ENCODE peak calls at places on chromosome 6, in six cellular contexts. N, E, L, J, M and Y are unnamed samples.
A peak's percentile ranks its signal among the peaks of the same experiment; 100 is the strongest.

GRCh38 chr6:25193147-25193864 is 85.9 kb upstream of the CARMIL1 start:
- DNase-seq in E (no peak), J (peak; percentile 58), N (no peak), M (no peak), L (no peak), Y (no peak)

GRCh38 chr6:91273729-91274128 is 686.9 kb upstream of the MAP3K7 start:
- DNase-seq in M (no peak), L (no peak), J (no peak), E (no peak), N (no peak), Y (no peak)

GRCh38 chr6:135941275-135941674 is 89.8 kb downstream of the PDE7B start:
- DNase-seq in L (no peak), M (no peak), J (no peak), E (no peak), N (no peak), Y (no peak)

GRCh38 chr6:111564482-111564945 is 41.2 kb downstream of the TRAF3IP2 start:
- DNase-seq in N (no peak), E (no peak), L (no peak), M (no peak), J (no peak), Y (no peak)

GRCh38 chr6:157921685-157922367 is 59.8 kb upstream of the SYNJ2 start:
- DNase-seq in E (no peak), N (no peak), L (peak; percentile 57), M (no peak), J (no peak), Y (no peak)

GRCh38 chr6:124073820-124074587 is 270.3 kb downstream of the NKAIN2 start:
- DNase-seq in M (no peak), J (no peak), L (no peak), E (no peak), N (no peak), Y (peak; percentile 17)

GRCh38 chr6:45109551-45109950 is 218.6 kb upstream of the RUNX2 start:
- DNase-seq in J (no peak), E (no peak), L (no peak), N (no peak), M (no peak), Y (no peak)

GRCh38 chr6:36387440-36388303 is at the start of gene ETV7:
- DNase-seq in L (peak; percentile 59), E (no peak), J (no peak), N (no peak), M (no peak), Y (peak; percentile 74)

GRCh38 chr6:63644668-63645326 is 9.2 kb downstream of the PHF3 start:
- DNase-seq in L (no peak), E (no peak), M (no peak), N (no peak), J (no peak), Y (no peak)

GRCh38 chr6:83429269-83429668 is 1.6 kb downstream of the ME1 start:
- DNase-seq in L (no peak), N (no peak), J (no peak), E (no peak), M (no peak), Y (no peak)

GRCh38 chr6:4351857-4352669 is 216.7 kb upstream of the ECI2 start:
- DNase-seq in N (no peak), J (peak; percentile 36), M (no peak), L (peak; percentile 7), E (no peak), Y (no peak)

GRCh38 chr6:56540232-56540631 is 102.5 kb downstream of the DST start:
- DNase-seq in M (no peak), E (no peak), L (no peak), J (no peak), N (no peak), Y (no peak)

GRCh38 chr6:125233216-125233615 is 68.6 kb downstream of the HDDC2 start:
- DNase-seq in M (no peak), E (no peak), J (no peak), L (no peak), N (no peak), Y (no peak)

GRCh38 chr6:55621244-55621643 is 42.3 kb upstream of the HMGCLL1 start:
- DNase-seq in L (no peak), E (no peak), J (no peak), N (no peak), M (no peak), Y (no peak)

GRCh38 chr6:31659649-31660223 is 842 bp downstream of the C6orf47 start:
- DNase-seq in N (no peak), M (no peak), L (no peak), E (no peak), J (no peak), Y (peak; percentile 46)

GRCh38 chr6:63525186-63525878 is 46.9 kb upstream of the LOC128125822 start:
- DNase-seq in J (peak; percentile 37), N (no peak), M (no peak), L (no peak), E (peak; percentile 8), Y (peak; percentile 32)

GRCh38 chr6:132126150-132126549 is 175.0 kb upstream of the CCN2 start:
- DNase-seq in M (peak; percentile 16), N (no peak), J (no peak), E (no peak), L (no peak), Y (peak; percentile 18)

GRCh38 chr6:34601706-34602105 is 45.6 kb upstream of the SPDEF start:
- DNase-seq in N (no peak), E (no peak), M (no peak), L (no peak), J (no peak), Y (peak; percentile 48)

GRCh38 chr6:110629153-110629552 is 152.7 kb upstream of the SLC22A16 start:
- DNase-seq in J (no peak), L (no peak), M (no peak), E (no peak), N (no peak), Y (no peak)

GRCh38 chr6:106160189-106160588 is 74.1 kb downstream of the PRDM1 start:
- DNase-seq in N (no peak), M (no peak), E (no peak), J (no peak), L (no peak), Y (no peak)

GRCh38 chr6:130136803-130137202 is 85.9 kb downstream of the SAMD3 start:
- DNase-seq in M (no peak), N (no peak), J (no peak), L (no peak), E (no peak), Y (no peak)

GRCh38 chr6:136235233-136235564 is 14.9 kb downstream of the MTFR2 start:
- DNase-seq in M (peak; percentile 23), J (no peak), E (no peak), N (no peak), L (no peak), Y (no peak)

GRCh38 chr6:17679726-17680125 is 27.0 kb downstream of the NUP153 start:
- DNase-seq in M (peak; percentile 48), E (no peak), N (no peak), J (no peak), L (no peak), Y (peak; percentile 69)

GRCh38 chr6:130020106-130020851 is 1.9 kb downstream of the L3MBTL3 start:
- DNase-seq in M (no peak), J (no peak), L (peak; percentile 26), N (no peak), E (peak; percentile 47), Y (peak; percentile 35)

GRCh38 chr6:128443553-128443952 is 76.8 kb downstream of the PTPRK start:
- DNase-seq in N (no peak), L (no peak), E (no peak), M (no peak), J (no peak), Y (no peak)

GRCh38 chr6:165031491-165031890 is 277.9 kb downstream of the C6orf118 start:
- DNase-seq in N (no peak), L (no peak), M (no peak), J (no peak), E (no peak), Y (no peak)

DNA sequence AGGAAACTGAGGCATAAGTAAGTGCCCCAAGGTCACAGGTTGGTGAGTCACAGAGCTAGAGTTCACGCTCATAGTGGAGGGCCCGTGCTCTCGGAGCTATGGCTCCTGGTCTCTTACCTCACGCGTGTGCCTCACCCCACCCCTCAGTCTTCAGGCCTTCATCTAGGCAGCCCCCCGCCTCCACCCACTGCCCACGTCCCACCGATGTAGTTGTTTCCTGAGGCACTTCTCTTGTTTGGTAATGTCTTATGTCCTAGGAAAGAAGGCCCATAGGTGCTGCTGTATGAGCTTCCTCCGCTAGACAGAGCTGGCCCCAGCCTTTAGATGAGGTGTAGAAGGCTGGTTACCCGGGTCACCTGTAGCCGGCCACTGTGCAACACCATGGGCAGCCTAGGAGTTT is 5.1 kb downstream of the RIPK1 start:
- DNase-seq in J (no peak), E (no peak), L (no peak), M (no peak), N (no peak), Y (no peak)
- H4K20me1 ChIP-seq in J (no peaks in the 10 kb centered on the region), E (no peaks in the 10 kb centered on the region), L (peaks cover 38% of the 10 kb centered on the region), M (no peaks in the 10 kb centered on the region), N (no peaks in the 10 kb centered on the region), Y (no peaks in the 10 kb centered on the region)

DNA sequence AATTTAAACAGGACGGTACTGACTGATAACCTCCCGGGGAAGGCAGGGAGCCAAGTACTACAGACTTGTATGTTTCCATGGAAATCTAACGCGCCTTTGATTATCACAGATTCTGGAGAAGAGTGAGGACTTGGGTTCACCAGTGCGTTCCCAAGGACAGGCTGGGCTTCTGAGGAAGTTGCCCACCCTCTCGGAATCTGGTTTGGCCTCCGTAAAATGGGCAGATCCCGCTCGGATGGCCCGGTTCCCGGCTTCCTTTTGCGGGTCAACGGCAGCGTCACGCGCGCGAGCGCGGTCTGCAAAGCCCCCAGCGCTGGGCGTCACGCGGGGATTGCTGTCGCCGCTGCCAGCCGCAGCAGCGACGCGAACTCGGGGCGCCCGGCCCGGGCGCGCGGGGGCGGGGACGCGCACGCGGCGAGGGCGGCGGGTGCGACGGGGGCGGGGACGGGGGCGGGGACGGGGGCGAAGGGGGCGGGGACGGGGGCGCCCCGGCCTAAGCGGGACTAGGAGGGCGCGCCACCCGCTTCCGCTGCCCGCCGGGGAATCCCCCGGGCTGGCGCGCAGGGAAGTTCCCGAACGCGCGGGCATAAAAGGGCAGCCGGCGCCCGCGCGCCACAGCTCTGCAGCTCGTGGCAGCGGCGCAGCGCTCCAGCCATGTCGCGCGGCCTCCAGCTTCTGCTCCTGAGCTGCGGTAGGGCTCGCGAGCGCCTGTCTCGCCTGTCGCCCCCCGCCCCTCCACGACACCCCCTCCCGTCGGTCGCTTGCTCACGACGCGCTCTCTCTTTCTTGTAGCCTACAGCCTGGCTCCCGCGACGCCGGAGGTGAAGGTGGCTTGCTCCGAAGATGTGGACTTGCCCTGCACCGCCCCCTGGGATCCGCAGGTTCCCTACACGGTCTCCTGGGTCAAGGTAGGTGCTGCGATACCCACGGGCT is at the start of gene CD83:
- DNase-seq in M (peak; percentile 13), J (peak; percentile 6), E (peak; percentile 97), N (no peak), L (peak; percentile 99), Y (peak; percentile 84)
- TF ChIP-seq REST in M (no peak), J (no peak), E (no peak), N (no peak), L (no peak), Y (no peak)

DNA sequence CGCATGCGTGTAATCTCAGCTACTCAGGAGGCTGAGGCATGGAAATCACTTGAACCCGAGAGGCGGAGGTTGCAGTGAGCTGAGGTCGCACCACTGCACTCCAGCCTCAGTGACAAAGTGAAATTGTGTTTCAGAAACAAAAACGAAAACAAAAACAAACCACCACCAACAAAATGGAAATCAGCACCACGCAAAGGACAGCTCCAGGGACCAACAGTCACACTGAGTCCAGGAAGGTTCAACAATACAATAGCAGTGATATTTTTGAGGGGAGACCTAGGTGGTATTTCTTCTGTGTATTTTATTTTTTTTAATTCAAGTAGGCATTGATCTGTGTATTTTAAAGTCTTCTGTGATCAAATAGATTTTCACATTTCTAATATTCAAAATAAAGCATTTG is 9.8 kb downstream of the HLA-F start:
- DNase-seq in E (no peak), L (no peak), M (no peak), N (no peak), J (no peak), Y (no peak)
- H4K20me1 ChIP-seq in E (no peaks in the 10 kb centered on the region), L (no peaks in the 10 kb centered on the region), M (no peaks in the 10 kb centered on the region), N (no peaks in the 10 kb centered on the region), J (no peaks in the 10 kb centered on the region), Y (no peaks in the 10 kb centered on the region)

GRCh38 chr6:23523771-23524170 is 602.2 kb upstream of the NRSN1 start:
- DNase-seq in N (no peak), J (no peak), L (peak; percentile 16), E (no peak), M (no peak), Y (no peak)
- TF ChIP-seq REST in N (no peak), J (no peak), L (no peak), E (no peak), M (no peak), Y (no peak)